ENCODE peak calls at places on chromosomes 1 and 21, in five cellular contexts. One of them, this sample, is unnamed.

GRCh38 chr1:45334308-45335245 is 5.4 kb upstream of the TOE1 start:
- DNase-seq in A549: no peak
- DNase-seq in K562: no peak
- DNase-seq in foreskin keratinocyte: no peak
- DNase-seq in heart left ventricle: peak
- DNase-seq in this sample: no peak

GRCh38 chr1:153929981-153930948 is 7.5 kb upstream of the GATAD2B start:
- DNase-seq in A549: peak
- DNase-seq in K562: no peak
- DNase-seq in foreskin keratinocyte: no peak
- DNase-seq in heart left ventricle: no peak
- DNase-seq in this sample: no peak

GRCh38 chr1:95197616-95198252 is 36.3 kb upstream of the RWDD3 start:
- DNase-seq in A549: no peak
- DNase-seq in K562: no peak
- DNase-seq in foreskin keratinocyte: peak
- DNase-seq in heart left ventricle: no peak
- DNase-seq in this sample: peak

GRCh38 chr21:43355925-43356289 is 71.0 kb downstream of the SIK1 start:
- DNase-seq in A549: no peak
- DNase-seq in K562: no peak
- DNase-seq in foreskin keratinocyte: no peak
- DNase-seq in heart left ventricle: no peak
- DNase-seq in this sample: no peak

GRCh38 chr1:100400332-100400933 is 48.1 kb downstream of the CDC14A start:
- DNase-seq in A549: no peak
- DNase-seq in K562: peak
- DNase-seq in foreskin keratinocyte: no peak
- DNase-seq in heart left ventricle: peak
- DNase-seq in this sample: no peak

GRCh38 chr1:41643422-41643821 is 158.9 kb upstream of the EDN2 start:
- DNase-seq in A549: no peak
- DNase-seq in K562: no peak
- DNase-seq in foreskin keratinocyte: no peak
- DNase-seq in heart left ventricle: no peak
- DNase-seq in this sample: no peak

GRCh38 chr1:226131639-226132038 is 54.9 kb downstream of the ACBD3 start:
- DNase-seq in A549: no peak
- DNase-seq in K562: peak
- DNase-seq in foreskin keratinocyte: no peak
- DNase-seq in heart left ventricle: no peak
- DNase-seq in this sample: no peak

GRCh38 chr1:24392982-24393645 is 20.5 kb downstream of the STPG1 start:
- DNase-seq in A549: no peak
- DNase-seq in K562: no peak
- DNase-seq in foreskin keratinocyte: no peak
- DNase-seq in heart left ventricle: no peak
- DNase-seq in this sample: no peak

GRCh38 chr1:27959792-27960603 is at the start of gene XKR8:
- DNase-seq in A549: peak
- DNase-seq in K562: peak
- DNase-seq in foreskin keratinocyte: peak
- DNase-seq in heart left ventricle: peak
- DNase-seq in this sample: peak

GRCh38 chr1:228695015-228695955 is 40.0 kb upstream of the RHOU start:
- DNase-seq in A549: no peak
- DNase-seq in K562: no peak
- DNase-seq in foreskin keratinocyte: no peak
- DNase-seq in heart left ventricle: no peak
- DNase-seq in this sample: peak

GRCh38 chr21:33036430-33037162 is 10.9 kb downstream of the OLIG2 start:
- DNase-seq in A549: no peak
- DNase-seq in K562: no peak
- DNase-seq in foreskin keratinocyte: no peak
- DNase-seq in heart left ventricle: no peak
- DNase-seq in this sample: no peak

GRCh38 chr1:59947047-59947938 is 20.7 kb upstream of the CYP2J2 start:
- DNase-seq in A549: peak
- DNase-seq in K562: peak
- DNase-seq in foreskin keratinocyte: no peak
- DNase-seq in heart left ventricle: peak
- DNase-seq in this sample: peak

GRCh38 chr21:34965200-34966174 is 83.6 kb downstream of the RUNX1 start:
- DNase-seq in A549: no peak
- DNase-seq in K562: no peak
- DNase-seq in foreskin keratinocyte: no peak
- DNase-seq in heart left ventricle: no peak
- DNase-seq in this sample: no peak

GRCh38 chr1:243343970-243344749 is 88.3 kb downstream of the SDCCAG8 start:
- DNase-seq in A549: peak
- DNase-seq in K562: peak
- DNase-seq in foreskin keratinocyte: peak
- DNase-seq in heart left ventricle: no peak
- DNase-seq in this sample: peak

GRCh38 chr1:225979421-225979820 is 19.7 kb downstream of the SDE2 start:
- DNase-seq in A549: no peak
- DNase-seq in K562: no peak
- DNase-seq in foreskin keratinocyte: no peak
- DNase-seq in heart left ventricle: no peak
- DNase-seq in this sample: no peak

GRCh38 chr1:81832573-81832972 is 31.8 kb downstream of the ADGRL2 start:
- DNase-seq in A549: no peak
- DNase-seq in K562: no peak
- DNase-seq in foreskin keratinocyte: no peak
- DNase-seq in heart left ventricle: no peak
- DNase-seq in this sample: no peak

GRCh38 chr1:94801919-94802546 is 18.1 kb upstream of the SLC44A3 start:
- DNase-seq in A549: peak
- DNase-seq in K562: peak
- DNase-seq in foreskin keratinocyte: peak
- DNase-seq in heart left ventricle: peak
- DNase-seq in this sample: peak

GRCh38 chr1:107609808-107610207 is 355.2 kb downstream of the VAV3 start:
- DNase-seq in A549: no peak
- DNase-seq in K562: no peak
- DNase-seq in foreskin keratinocyte: no peak
- DNase-seq in heart left ventricle: no peak
- DNase-seq in this sample: no peak

GRCh38 chr1:235011064-235011598 is 117.5 kb downstream of the TOMM20 start:
- DNase-seq in A549: no peak
- DNase-seq in K562: no peak
- DNase-seq in foreskin keratinocyte: no peak
- DNase-seq in heart left ventricle: no peak
- DNase-seq in this sample: no peak

GRCh38 chr1:203898458-203899244 is 37.3 kb downstream of the SNRPE start:
- DNase-seq in A549: no peak
- DNase-seq in K562: no peak
- DNase-seq in foreskin keratinocyte: no peak
- DNase-seq in heart left ventricle: no peak
- DNase-seq in this sample: no peak

GRCh38 chr1:154819628-154820590 is 50.2 kb downstream of the KCNN3 start:
- DNase-seq in A549: peak
- DNase-seq in K562: peak
- DNase-seq in foreskin keratinocyte: no peak
- DNase-seq in heart left ventricle: no peak
- DNase-seq in this sample: peak

GRCh38 chr1:70887936-70888335 is 159.7 kb downstream of the PTGER3 start:
- DNase-seq in A549: no peak
- DNase-seq in K562: no peak
- DNase-seq in foreskin keratinocyte: no peak
- DNase-seq in heart left ventricle: no peak
- DNase-seq in this sample: no peak

DNA sequence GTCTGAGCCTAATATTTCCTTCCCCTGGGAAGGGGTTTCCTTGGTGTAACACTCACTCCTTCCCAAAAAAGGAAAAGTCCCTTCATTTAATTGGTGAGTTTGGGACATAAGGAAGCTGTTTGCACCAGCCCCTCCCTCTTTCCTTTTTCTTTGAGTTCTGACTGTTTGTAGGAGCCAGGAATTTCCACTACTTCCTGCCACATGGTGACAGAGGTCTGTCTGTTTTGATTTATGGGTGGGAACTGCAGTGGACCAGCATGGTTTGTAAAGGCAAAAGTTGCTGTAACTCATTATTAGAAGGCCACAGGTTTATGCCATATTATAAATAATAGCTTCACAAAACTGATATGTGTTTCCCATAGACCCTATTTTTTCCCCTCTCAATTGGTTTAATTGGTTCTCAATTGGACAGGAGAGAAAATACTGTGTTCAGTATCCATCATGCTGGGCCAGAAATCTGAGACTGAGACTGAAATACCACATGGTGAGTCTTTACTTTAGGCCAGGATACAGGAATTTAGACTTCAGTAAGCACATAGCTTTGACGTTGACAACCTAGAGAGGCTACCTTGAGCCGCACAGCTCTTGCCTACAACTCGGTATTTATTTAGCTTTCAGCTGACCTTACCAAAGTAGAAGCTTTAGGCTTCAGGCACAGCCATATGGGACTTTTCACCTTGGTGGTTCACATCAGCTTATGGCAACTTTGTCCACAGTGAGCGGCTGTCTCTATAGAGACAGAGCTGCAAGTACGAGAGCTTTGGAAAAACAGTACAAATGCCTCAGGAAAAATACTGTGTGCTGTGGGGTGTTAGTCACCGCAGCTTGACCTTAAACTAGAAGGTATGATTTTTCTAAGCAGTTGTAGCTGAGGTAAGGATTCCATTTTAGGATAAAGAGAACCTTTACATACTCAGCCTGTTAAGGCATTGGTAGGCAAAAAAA is 40.0 kb upstream of the RGS7 start:
- DNase-seq in A549: no peak
- DNase-seq in K562: no peak
- DNase-seq in foreskin keratinocyte: no peak
- DNase-seq in heart left ventricle: no peak
- DNase-seq in this sample: no peak
- TF ChIP-seq CTCF in A549: no peak
- TF ChIP-seq CTCF in K562: no peak
- TF ChIP-seq CTCF in foreskin keratinocyte: no peak
- TF ChIP-seq CTCF in heart left ventricle: no peak
- TF ChIP-seq CTCF in this sample: no peak

GRCh38 chr21:45124596-45124995 is 50.2 kb downstream of the ADARB1 start:
- DNase-seq in A549: no peak
- DNase-seq in K562: no peak
- DNase-seq in foreskin keratinocyte: no peak
- DNase-seq in heart left ventricle: no peak
- DNase-seq in this sample: no peak
- H3K27ac ChIP-seq in A549: no peak
- H3K27ac ChIP-seq in K562: no peak
- H3K27ac ChIP-seq in foreskin keratinocyte: no peak
- H3K27ac ChIP-seq in heart left ventricle: no peak
- H3K27ac ChIP-seq in this sample: no peak

GRCh38 chr1:85638412-85638811 is 57.9 kb downstream of the CCN1 start:
- DNase-seq in A549: no peak
- DNase-seq in K562: no peak
- DNase-seq in foreskin keratinocyte: no peak
- DNase-seq in heart left ventricle: no peak
- DNase-seq in this sample: no peak
- TF ChIP-seq CTCF in A549: no peak
- TF ChIP-seq CTCF in K562: no peak
- TF ChIP-seq CTCF in foreskin keratinocyte: no peak
- TF ChIP-seq CTCF in heart left ventricle: no peak
- TF ChIP-seq CTCF in this sample: no peak

GRCh38 chr1:53111073-53111556 is 31.3 kb downstream of the SLC1A7 start:
- DNase-seq in A549: no peak
- DNase-seq in K562: no peak
- DNase-seq in foreskin keratinocyte: no peak
- DNase-seq in heart left ventricle: no peak
- DNase-seq in this sample: no peak

GRCh38 chr1:53111693-53112092 is 30.7 kb downstream of the SLC1A7 start:
- DNase-seq in A549: no peak
- DNase-seq in K562: no peak
- DNase-seq in foreskin keratinocyte: no peak
- DNase-seq in heart left ventricle: no peak
- DNase-seq in this sample: no peak

GRCh38 chr1:53114090-53114489 is 28.3 kb downstream of the SLC1A7 start:
- DNase-seq in A549: no peak
- DNase-seq in K562: no peak
- DNase-seq in foreskin keratinocyte: no peak
- DNase-seq in heart left ventricle: no peak
- DNase-seq in this sample: no peak

GRCh38 chr1:53112861-53113260 is 29.6 kb downstream of the SLC1A7 start:
- DNase-seq in A549: no peak
- DNase-seq in K562: no peak
- DNase-seq in foreskin keratinocyte: no peak
- DNase-seq in heart left ventricle: no peak
- DNase-seq in this sample: no peak

GRCh38 chr1:53112271-53112774 is 30.1 kb downstream of the SLC1A7 start:
- DNase-seq in A549: no peak
- DNase-seq in K562: no peak
- DNase-seq in foreskin keratinocyte: no peak
- DNase-seq in heart left ventricle: no peak
- DNase-seq in this sample: peak
- H3K27ac ChIP-seq in A549: peak
- H3K27ac ChIP-seq in K562: no peak
- H3K27ac ChIP-seq in foreskin keratinocyte: no peak
- H3K27ac ChIP-seq in heart left ventricle: no peak
- H3K27ac ChIP-seq in this sample: no peak

DNA sequence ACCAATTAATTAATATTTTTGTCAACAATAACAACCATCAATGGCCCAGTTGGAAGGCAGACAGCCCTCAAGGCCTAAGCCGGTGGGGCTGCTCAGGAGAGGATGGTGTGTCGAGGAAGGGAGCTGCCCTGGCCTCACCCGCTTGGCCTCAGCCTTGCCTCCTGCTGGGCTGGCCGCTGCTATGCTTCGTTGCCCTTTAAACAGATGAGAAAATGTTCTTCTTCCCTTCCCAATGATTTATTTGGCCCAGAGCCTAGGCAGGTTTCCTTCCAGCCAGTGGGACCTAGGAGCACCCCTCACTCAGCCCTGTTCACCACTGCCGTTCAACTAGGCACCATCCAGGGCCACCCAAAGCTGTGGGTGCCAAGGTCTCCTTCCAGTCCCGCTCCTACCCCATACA is 3.1 kb upstream of the ADGRB2 start:
- DNase-seq in A549: no peak
- DNase-seq in K562: no peak
- DNase-seq in foreskin keratinocyte: no peak
- DNase-seq in heart left ventricle: no peak
- DNase-seq in this sample: no peak
- TF ChIP-seq CTCF in A549: no peak
- TF ChIP-seq CTCF in K562: no peak
- TF ChIP-seq CTCF in foreskin keratinocyte: no peak
- TF ChIP-seq CTCF in heart left ventricle: no peak
- TF ChIP-seq CTCF in this sample: no peak